ENCODE peak calls at places on chromosomes 11 and 22, in six cellular contexts. P is fibroblast of mammary gland, G is SJCRH30, O is right atrium auricular region, T is prostate gland, N is fibroblast of pulmonary artery. D is an unnamed sample.

GRCh38 chr11:73292481-73292880 is 15.6 kb upstream of the ARHGEF17 start:
- DNase-seq in P (peak), G (no peak), O (no peak), T (no peak), N (peak), D (no peak)

GRCh38 chr11:28521075-28521474 is 412.9 kb downstream of the METTL15 start:
- DNase-seq in P (peak), G (no peak), O (no peak), T (no peak), N (no peak), D (no peak)

GRCh38 chr11:75273989-75274391 is 33.4 kb downstream of the TPBGL start:
- DNase-seq in P (no peak), G (no peak), O (no peak), T (no peak), N (no peak), D (no peak)

GRCh38 chr11:128473631-128474030 is 113.7 kb downstream of the ETS1 start:
- DNase-seq in P (no peak), G (no peak), O (no peak), T (no peak), N (no peak), D (no peak)

GRCh38 chr11:12280199-12280837 is 97.1 kb upstream of the PARVA start:
- DNase-seq in P (no peak), G (no peak), O (peak), T (no peak), N (no peak), D (no peak)

GRCh38 chr11:34174411-34175041 is 69.1 kb downstream of the NAT10 start:
- DNase-seq in P (peak), G (peak), O (peak), T (peak), N (peak), D (peak)

GRCh38 chr22:38202437-38203089 is 769 bp downstream of the MAFF start:
- DNase-seq in P (peak), G (peak), O (peak), T (peak), N (peak), D (peak)

GRCh38 chr11:1936781-1937615 is 10.1 kb upstream of the MRPL23 start:
- DNase-seq in P (no peak), G (no peak), O (no peak), T (no peak), N (no peak), D (no peak)

GRCh38 chr22:39617342-39617741 is 46.8 kb downstream of the CACNA1I start:
- DNase-seq in P (no peak), G (no peak), O (no peak), T (no peak), N (no peak), D (no peak)

GRCh38 chr22:37818397-37819099 is 4.6 kb upstream of the GALR3 start:
- DNase-seq in P (peak), G (peak), O (no peak), T (peak), N (peak), D (peak)

GRCh38 chr11:12235549-12235944 is 125.2 kb downstream of the MICAL2 start:
- DNase-seq in P (peak), G (peak), O (no peak), T (no peak), N (peak), D (peak)

GRCh38 chr11:34162507-34162848 is 57.0 kb downstream of the NAT10 start:
- DNase-seq in P (no peak), G (no peak), O (no peak), T (no peak), N (no peak), D (no peak)

GRCh38 chr22:45150139-45150538 is 13.6 kb upstream of the NUP50 start:
- DNase-seq in P (peak), G (no peak), O (no peak), T (no peak), N (no peak), D (peak)

GRCh38 chr11:2533642-2534115 is 88.9 kb downstream of the KCNQ1 start:
- DNase-seq in P (peak), G (peak), O (peak), T (no peak), N (peak), D (peak)

GRCh38 chr11:57903011-57903410 is 120.7 kb upstream of the OR9Q1 start:
- DNase-seq in P (no peak), G (no peak), O (no peak), T (no peak), N (no peak), D (no peak)

GRCh38 chr11:57905439-57905838 is 118.2 kb upstream of the OR9Q1 start:
- DNase-seq in P (no peak), G (no peak), O (no peak), T (no peak), N (no peak), D (no peak)

GRCh38 chr11:57901756-57902155 is 121.9 kb upstream of the OR9Q1 start:
- DNase-seq in P (no peak), G (no peak), O (no peak), T (no peak), N (no peak), D (no peak)

GRCh38 chr11:57903441-57904123 is 120.1 kb upstream of the OR9Q1 start:
- DNase-seq in P (peak), G (peak), O (no peak), T (peak), N (no peak), D (no peak)

GRCh38 chr11:57904369-57904768 is 119.3 kb upstream of the OR9Q1 start:
- DNase-seq in P (no peak), G (peak), O (no peak), T (no peak), N (no peak), D (no peak)
- H3K4me3 ChIP-seq in P (no peak), G (peak), O (peak), T (no peak), N (no peak), D (no peak)

GRCh38 chr11:124863137-124863825 is 2.0 kb upstream of the ROBO3 start:
- DNase-seq in P (peak), G (peak), O (no peak), T (no peak), N (peak), D (peak)
- H3K4me3 ChIP-seq in P (peak), G (no peak), O (peak), T (peak), N (peak), D (peak)

DNA sequence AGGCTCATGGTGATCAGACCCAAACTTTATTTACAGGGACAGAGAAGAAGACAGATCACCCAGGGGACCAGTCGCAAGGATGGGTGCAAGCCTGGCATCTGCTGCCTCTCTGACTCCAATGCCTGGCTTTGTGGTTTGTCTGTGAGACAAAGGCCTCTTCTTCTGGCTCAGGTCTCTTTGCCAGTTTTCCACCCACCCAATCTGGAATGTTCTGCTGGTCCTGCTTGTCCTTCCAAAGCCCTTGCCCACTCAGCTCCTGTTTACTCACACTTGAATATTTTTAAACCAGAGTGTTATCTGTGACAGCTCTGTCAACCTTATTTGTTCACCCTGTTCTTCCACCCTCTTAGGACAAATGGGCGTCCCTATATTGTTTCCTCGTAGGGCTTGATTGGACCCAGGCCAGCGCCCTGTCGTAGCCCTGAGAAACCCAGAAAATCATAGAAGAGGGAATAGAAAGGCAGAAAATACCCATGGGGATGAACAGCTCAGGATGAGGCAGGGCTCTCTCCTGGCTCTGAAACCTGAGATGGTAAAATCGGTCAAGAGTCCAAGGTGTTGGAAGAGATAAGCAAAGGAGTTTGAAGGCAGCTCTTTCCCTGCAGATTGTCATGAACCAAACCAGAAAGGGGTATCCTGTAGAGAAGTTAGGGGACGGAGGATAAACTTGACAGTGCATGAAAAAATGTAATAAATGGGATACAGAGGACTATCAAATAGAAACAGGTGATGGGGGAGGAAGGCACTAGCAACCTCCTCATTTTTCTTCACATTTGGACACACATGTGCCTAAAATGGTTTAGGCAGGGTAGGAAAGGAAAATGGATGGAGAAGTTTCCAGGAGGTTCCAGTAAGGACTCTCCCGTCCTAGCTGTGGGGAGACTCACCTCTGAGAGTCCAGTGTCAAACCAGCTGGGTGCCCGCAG is 670 bp downstream of the CRYAB start:
- DNase-seq in P (no peak), G (no peak), O (no peak), T (no peak), N (no peak), D (no peak)
- H3K4me3 ChIP-seq in P (no peak), G (no peak), O (peak), T (peak), N (no peak), D (peak)

DNA sequence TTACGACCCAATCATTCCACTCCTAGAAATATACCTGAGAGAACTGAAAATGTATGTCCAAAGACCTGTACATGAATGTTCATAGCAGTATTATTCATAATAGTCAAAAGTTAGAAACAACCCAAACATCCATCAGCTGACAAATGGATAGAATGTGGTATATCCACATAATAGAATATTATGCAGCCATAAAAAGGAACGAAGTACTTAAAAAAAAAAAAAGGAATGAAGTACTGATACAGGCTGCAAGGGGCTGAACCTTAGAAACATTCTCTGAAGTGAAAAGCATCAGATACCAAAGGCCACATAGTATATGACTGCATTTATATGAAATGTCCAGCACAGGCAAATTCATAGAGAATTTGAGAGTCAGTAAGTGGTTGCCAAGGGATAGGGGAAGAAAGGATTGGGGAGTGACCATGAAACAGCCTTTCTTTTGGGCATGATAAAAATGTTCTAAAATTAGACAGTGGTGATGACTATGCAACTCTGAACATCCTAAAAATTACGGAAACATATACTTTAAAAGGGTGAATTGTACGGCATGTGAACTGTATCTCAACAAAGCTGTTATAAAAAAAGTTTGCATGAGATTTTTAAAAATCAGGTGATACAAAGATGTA is 1.8 kb downstream of the TPST2 start:
- DNase-seq in P (no peak), G (no peak), O (no peak), T (no peak), N (peak), D (no peak)
- H3K4me3 ChIP-seq in P (no peak), G (no peak), O (no peak), T (no peak), N (peak), D (no peak)

GRCh38 chr11:36581536-36581935 is 12.8 kb upstream of the IFTAP start:
- DNase-seq in P (no peak), G (no peak), O (no peak), T (no peak), N (no peak), D (no peak)
- H3K4me3 ChIP-seq in P (no peak), G (no peak), O (no peak), T (no peak), N (no peak), D (no peak)

GRCh38 chr11:45333506-45333971 is 47.4 kb upstream of the SYT13 start:
- DNase-seq in P (peak), G (peak), O (no peak), T (no peak), N (peak), D (peak)

GRCh38 chr11:45332486-45332934 is 46.4 kb upstream of the SYT13 start:
- DNase-seq in P (peak), G (peak), O (no peak), T (no peak), N (peak), D (no peak)

GRCh38 chr11:45334410-45334809 is 48.3 kb upstream of the SYT13 start:
- DNase-seq in P (no peak), G (no peak), O (no peak), T (no peak), N (no peak), D (no peak)

GRCh38 chr11:45331839-45332485 is 45.8 kb upstream of the SYT13 start:
- DNase-seq in P (peak), G (no peak), O (no peak), T (no peak), N (no peak), D (peak)

DNA sequence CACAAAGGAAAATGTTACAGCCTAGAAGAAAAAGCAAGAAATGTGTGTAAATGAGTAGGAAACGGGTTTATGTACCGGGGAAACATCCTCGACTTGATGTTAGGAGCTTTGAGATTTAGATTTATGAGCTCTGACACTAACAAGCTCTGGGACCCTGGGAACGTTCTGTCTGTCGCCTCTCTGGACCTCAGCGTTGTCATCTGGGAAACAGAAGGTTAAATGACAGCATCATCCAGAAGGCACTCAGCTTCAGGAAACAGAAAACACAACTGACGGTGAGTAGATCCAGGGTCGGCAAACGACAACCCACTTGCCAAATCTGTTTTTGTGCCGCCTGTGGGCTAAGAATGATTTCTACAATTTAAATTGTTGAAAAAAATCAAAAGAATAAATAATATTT is 46.9 kb upstream of the SYT13 start:
- DNase-seq in P (no peak), G (no peak), O (no peak), T (no peak), N (peak), D (no peak)
- H3K4me3 ChIP-seq in P (no peak), G (peak), O (peak), T (no peak), N (peak), D (peak)

DNA sequence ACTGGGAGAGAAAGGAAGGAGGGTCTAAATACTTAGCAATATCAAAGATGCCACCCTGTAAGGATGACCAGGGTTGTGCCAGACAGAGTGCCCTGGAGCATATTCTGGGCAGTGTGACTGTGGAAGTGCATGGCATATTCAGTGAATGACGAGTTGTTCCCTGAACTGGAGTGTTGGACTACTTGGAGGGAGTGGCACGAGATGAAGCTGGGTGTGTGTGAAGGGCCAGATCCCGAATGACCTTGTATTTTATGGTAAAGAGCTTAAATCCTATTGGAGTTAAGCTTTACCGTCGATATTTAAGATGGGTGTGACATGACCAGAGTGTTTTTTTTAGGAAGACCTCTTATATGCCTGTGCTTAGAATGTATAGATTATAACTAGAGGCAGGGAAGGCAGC is 48.8 kb downstream of the STIM1 start:
- DNase-seq in P (no peak), G (no peak), O (no peak), T (no peak), N (no peak), D (no peak)
- H3K4me3 ChIP-seq in P (no peak), G (no peak), O (no peak), T (no peak), N (no peak), D (no peak)

DNA sequence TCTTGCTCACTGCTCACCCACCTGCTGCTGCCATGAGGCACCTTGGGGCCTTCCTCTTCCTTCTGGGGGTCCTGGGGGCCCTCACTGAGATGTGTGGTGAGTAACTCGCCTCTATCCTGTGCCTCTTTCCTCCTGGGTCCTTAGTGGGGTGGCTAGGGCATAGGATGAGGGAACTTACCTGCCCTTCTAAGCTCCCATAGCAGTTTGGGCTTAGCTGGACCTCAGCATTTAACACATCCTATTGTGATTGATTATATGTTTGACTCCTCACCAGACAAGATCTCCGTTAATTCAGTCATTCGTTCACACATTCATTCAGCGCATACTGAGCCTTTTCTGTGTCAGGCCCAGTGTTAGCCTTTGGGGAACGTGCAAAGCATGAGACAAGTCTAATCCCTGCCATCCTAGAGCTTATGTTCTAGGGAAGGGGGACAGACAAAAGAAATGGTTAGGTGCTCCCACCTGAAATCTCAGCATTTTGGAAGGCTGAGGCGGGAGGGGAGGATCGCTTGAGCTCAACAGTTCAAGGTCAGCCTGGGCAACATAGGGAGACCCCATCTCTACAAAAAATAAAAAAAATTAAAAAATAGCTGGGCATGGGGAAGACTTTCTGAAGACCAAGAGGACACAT is 441 bp downstream of the TCN2 start:
- DNase-seq in P (no peak), G (no peak), O (no peak), T (no peak), N (no peak), D (no peak)
- H3K4me3 ChIP-seq in P (peak), G (peak), O (peak), T (peak), N (peak), D (peak)